ENCODE peak calls at places on chromosomes 5 and 9, in four cellular contexts. One of them, this sample, is unnamed.

GRCh38 chr9:114908104-114908621 is 22.2 kb downstream of the TNFSF8 start:
- DNase-seq in A549: peak
- DNase-seq in K562: no peak
- DNase-seq in H1: no peak
- DNase-seq in this sample: peak

GRCh38 chr5:133848306-133848924 is 120.0 kb downstream of the C5orf15 start:
- DNase-seq in A549: no peak
- DNase-seq in K562: no peak
- DNase-seq in H1: no peak
- DNase-seq in this sample: no peak

GRCh38 chr5:84393969-84394368 is 9.3 kb upstream of the EDIL3 start:
- DNase-seq in A549: peak
- DNase-seq in K562: no peak
- DNase-seq in H1: no peak
- DNase-seq in this sample: peak

GRCh38 chr5:111635946-111636315 is 121.1 kb downstream of the NREP start:
- DNase-seq in A549: no peak
- DNase-seq in K562: no peak
- DNase-seq in H1: no peak
- DNase-seq in this sample: peak

GRCh38 chr9:129342591-129342990 is 164.5 kb upstream of the IER5L start:
- DNase-seq in A549: no peak
- DNase-seq in K562: no peak
- DNase-seq in H1: no peak
- DNase-seq in this sample: no peak

GRCh38 chr9:117958726-117959125 is 254.5 kb downstream of the TLR4 start:
- DNase-seq in A549: no peak
- DNase-seq in K562: no peak
- DNase-seq in H1: no peak
- DNase-seq in this sample: no peak

GRCh38 chr9:86774101-86774500 is 173.2 kb downstream of the GAS1 start:
- DNase-seq in A549: no peak
- DNase-seq in K562: no peak
- DNase-seq in H1: no peak
- DNase-seq in this sample: no peak

GRCh38 chr5:67118050-67118620 is 78.5 kb downstream of the CD180 start:
- DNase-seq in A549: no peak
- DNase-seq in K562: peak
- DNase-seq in H1: no peak
- DNase-seq in this sample: no peak

GRCh38 chr5:37839441-37840035 is 303 bp downstream of the GDNF start:
- DNase-seq in A549: peak
- DNase-seq in K562: no peak
- DNase-seq in H1: peak
- DNase-seq in this sample: peak

GRCh38 chr9:11204521-11204920 is 591.7 kb upstream of the PTPRD start:
- DNase-seq in A549: no peak
- DNase-seq in K562: no peak
- DNase-seq in H1: no peak
- DNase-seq in this sample: no peak

GRCh38 chr9:124794902-124795491 is 18.1 kb downstream of the OLFML2A start:
- DNase-seq in A549: peak
- DNase-seq in K562: peak
- DNase-seq in H1: no peak
- DNase-seq in this sample: no peak

GRCh38 chr5:78647411-78647818 is 1.2 kb downstream of the LHFPL2 start:
- DNase-seq in A549: peak
- DNase-seq in K562: no peak
- DNase-seq in H1: no peak
- DNase-seq in this sample: peak

GRCh38 chr5:134590992-134591659 is 41.5 kb downstream of the SAR1B start:
- DNase-seq in A549: no peak
- DNase-seq in K562: no peak
- DNase-seq in H1: no peak
- DNase-seq in this sample: no peak

GRCh38 chr9:36151306-36152210 is 15.0 kb downstream of the GLIPR2 start:
- DNase-seq in A549: no peak
- DNase-seq in K562: no peak
- DNase-seq in H1: no peak
- DNase-seq in this sample: peak

GRCh38 chr5:61632064-61632463 is 300.0 kb downstream of the ZSWIM6 start:
- DNase-seq in A549: no peak
- DNase-seq in K562: no peak
- DNase-seq in H1: no peak
- DNase-seq in this sample: no peak

GRCh38 chr9:135591491-135592330 is 30.2 kb downstream of the PAEP start:
- DNase-seq in A549: no peak
- DNase-seq in K562: no peak
- DNase-seq in H1: peak
- DNase-seq in this sample: no peak

GRCh38 chr5:14268236-14268701 is 125.1 kb downstream of the TRIO start:
- DNase-seq in A549: peak
- DNase-seq in K562: peak
- DNase-seq in H1: no peak
- DNase-seq in this sample: peak

GRCh38 chr9:133137451-133138231 is 16.6 kb upstream of the RALGDS start:
- DNase-seq in A549: no peak
- DNase-seq in K562: peak
- DNase-seq in H1: no peak
- DNase-seq in this sample: no peak

GRCh38 chr9:134666801-134667200 is 25.2 kb downstream of the COL5A1 start:
- DNase-seq in A549: no peak
- DNase-seq in K562: no peak
- DNase-seq in H1: no peak
- DNase-seq in this sample: peak

GRCh38 chr9:11893331-11893730 is 799.9 kb upstream of the TYRP1 start:
- DNase-seq in A549: no peak
- DNase-seq in K562: no peak
- DNase-seq in H1: no peak
- DNase-seq in this sample: no peak

GRCh38 chr9:26260238-26260637 is 582.0 kb upstream of the TUSC1 start:
- DNase-seq in A549: peak
- DNase-seq in K562: no peak
- DNase-seq in H1: no peak
- DNase-seq in this sample: peak

GRCh38 chr5:93186031-93186682 is 394.9 kb downstream of the NR2F1-AS1 start:
- DNase-seq in A549: peak
- DNase-seq in K562: no peak
- DNase-seq in H1: no peak
- DNase-seq in this sample: peak

GRCh38 chr5:143479394-143479793 is 75.9 kb upstream of the NR3C1 start:
- DNase-seq in A549: peak
- DNase-seq in K562: no peak
- DNase-seq in H1: no peak
- DNase-seq in this sample: no peak

GRCh38 chr9:105043370-105043936 is 115.5 kb upstream of the ABCA1 start:
- DNase-seq in A549: no peak
- DNase-seq in K562: no peak
- DNase-seq in H1: no peak
- DNase-seq in this sample: no peak

GRCh38 chr5:127001621-127002296 is 28.6 kb downstream of the MARCHF3 start:
- DNase-seq in A549: peak
- DNase-seq in K562: no peak
- DNase-seq in H1: no peak
- DNase-seq in this sample: peak

GRCh38 chr5:180633283-180634177 is 15.9 kb downstream of the FLT4 start:
- DNase-seq in A549: no peak
- DNase-seq in K562: no peak
- DNase-seq in H1: no peak
- DNase-seq in this sample: no peak

GRCh38 chr9:27528278-27528885 is 1.2 kb downstream of the MOB3B start:
- DNase-seq in A549: no peak
- DNase-seq in K562: peak
- DNase-seq in H1: peak
- DNase-seq in this sample: peak

GRCh38 chr5:37704406-37704805 is 135.4 kb downstream of the GDNF start:
- DNase-seq in A549: no peak
- DNase-seq in K562: no peak
- DNase-seq in H1: no peak
- DNase-seq in this sample: no peak

GRCh38 chr5:178145965-178146820 is 7.5 kb downstream of the NHP2 start:
- DNase-seq in A549: peak
- DNase-seq in K562: peak
- DNase-seq in H1: peak
- DNase-seq in this sample: peak
- TF ChIP-seq MAFK in A549: no peak
- TF ChIP-seq MAFK in K562: no peak
- TF ChIP-seq MAFK in H1: no peak
- TF ChIP-seq MAFK in this sample: no peak

GRCh38 chr9:73155968-73156592 is 4.4 kb downstream of the ANXA1 start:
- DNase-seq in A549: no peak
- DNase-seq in K562: no peak
- DNase-seq in H1: no peak
- DNase-seq in this sample: no peak

GRCh38 chr9:73156593-73157187 is 5.0 kb downstream of the ANXA1 start:
- DNase-seq in A549: no peak
- DNase-seq in K562: no peak
- DNase-seq in H1: no peak
- DNase-seq in this sample: no peak

GRCh38 chr9:73158723-73159122 is 7.1 kb downstream of the ANXA1 start:
- DNase-seq in A549: no peak
- DNase-seq in K562: no peak
- DNase-seq in H1: no peak
- DNase-seq in this sample: no peak

GRCh38 chr9:73155389-73155788 is 3.7 kb downstream of the ANXA1 start:
- DNase-seq in A549: no peak
- DNase-seq in K562: no peak
- DNase-seq in H1: no peak
- DNase-seq in this sample: no peak

DNA sequence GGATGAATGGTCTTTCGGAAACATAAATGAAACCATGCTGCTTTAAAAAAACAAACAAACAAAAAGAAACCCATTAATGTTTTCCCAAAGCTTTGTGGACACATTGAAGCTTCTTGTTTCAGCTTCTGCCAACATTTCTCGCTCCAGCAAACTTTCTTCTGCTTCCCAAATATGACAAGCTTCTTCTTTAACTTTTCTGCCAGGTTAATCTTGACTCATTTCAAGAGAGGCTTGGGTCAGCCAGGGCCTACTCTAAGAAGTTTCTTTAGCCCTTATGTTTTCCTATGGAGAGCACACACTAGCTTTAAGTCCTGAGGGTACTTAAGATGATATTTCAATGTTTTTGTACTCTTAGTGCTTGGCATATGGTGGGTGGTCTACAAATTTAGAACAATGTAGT is 6.1 kb downstream of the ANXA1 start:
- DNase-seq in A549: no peak
- DNase-seq in K562: no peak
- DNase-seq in H1: no peak
- DNase-seq in this sample: no peak
- TF ChIP-seq MAFK in A549: no peak
- TF ChIP-seq MAFK in K562: no peak
- TF ChIP-seq MAFK in H1: no peak
- TF ChIP-seq MAFK in this sample: no peak

DNA sequence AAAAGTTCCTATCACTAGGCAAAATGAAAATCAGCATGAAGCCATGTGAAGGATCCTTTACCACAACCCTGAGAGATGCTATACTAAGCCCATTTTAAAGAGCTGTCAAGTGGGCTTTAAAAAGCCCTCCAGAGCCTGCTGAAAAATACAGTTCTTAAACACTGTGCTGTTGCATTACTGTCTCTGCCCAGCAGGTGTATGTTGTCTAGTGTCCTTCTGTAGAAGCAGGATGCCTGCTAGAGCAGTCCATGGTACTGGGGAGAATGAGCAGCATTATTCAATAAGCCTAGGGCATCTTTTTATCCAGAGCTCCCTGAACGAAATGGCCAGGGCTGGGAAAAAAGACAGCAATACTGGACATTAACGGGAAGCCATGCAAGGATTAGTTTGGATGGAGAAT is 126.2 kb upstream of the PLCXD3 start:
- DNase-seq in A549: peak
- DNase-seq in K562: peak
- DNase-seq in H1: peak
- DNase-seq in this sample: peak
- TF ChIP-seq MAFK in A549: no peak
- TF ChIP-seq MAFK in K562: no peak
- TF ChIP-seq MAFK in H1: no peak
- TF ChIP-seq MAFK in this sample: no peak

GRCh38 chr9:96513622-96514021 is 63.7 kb downstream of the HABP4 start:
- DNase-seq in A549: no peak
- DNase-seq in K562: no peak
- DNase-seq in H1: no peak
- DNase-seq in this sample: peak

GRCh38 chr9:96514108-96514824 is 64.3 kb downstream of the HABP4 start:
- DNase-seq in A549: no peak
- DNase-seq in K562: no peak
- DNase-seq in H1: no peak
- DNase-seq in this sample: peak

GRCh38 chr9:96514825-96515218 is 64.9 kb downstream of the HABP4 start:
- DNase-seq in A549: no peak
- DNase-seq in K562: no peak
- DNase-seq in H1: no peak
- DNase-seq in this sample: no peak

GRCh38 chr9:96519095-96519494 is 69.1 kb downstream of the HABP4 start:
- DNase-seq in A549: no peak
- DNase-seq in K562: no peak
- DNase-seq in H1: no peak
- DNase-seq in this sample: no peak

DNA sequence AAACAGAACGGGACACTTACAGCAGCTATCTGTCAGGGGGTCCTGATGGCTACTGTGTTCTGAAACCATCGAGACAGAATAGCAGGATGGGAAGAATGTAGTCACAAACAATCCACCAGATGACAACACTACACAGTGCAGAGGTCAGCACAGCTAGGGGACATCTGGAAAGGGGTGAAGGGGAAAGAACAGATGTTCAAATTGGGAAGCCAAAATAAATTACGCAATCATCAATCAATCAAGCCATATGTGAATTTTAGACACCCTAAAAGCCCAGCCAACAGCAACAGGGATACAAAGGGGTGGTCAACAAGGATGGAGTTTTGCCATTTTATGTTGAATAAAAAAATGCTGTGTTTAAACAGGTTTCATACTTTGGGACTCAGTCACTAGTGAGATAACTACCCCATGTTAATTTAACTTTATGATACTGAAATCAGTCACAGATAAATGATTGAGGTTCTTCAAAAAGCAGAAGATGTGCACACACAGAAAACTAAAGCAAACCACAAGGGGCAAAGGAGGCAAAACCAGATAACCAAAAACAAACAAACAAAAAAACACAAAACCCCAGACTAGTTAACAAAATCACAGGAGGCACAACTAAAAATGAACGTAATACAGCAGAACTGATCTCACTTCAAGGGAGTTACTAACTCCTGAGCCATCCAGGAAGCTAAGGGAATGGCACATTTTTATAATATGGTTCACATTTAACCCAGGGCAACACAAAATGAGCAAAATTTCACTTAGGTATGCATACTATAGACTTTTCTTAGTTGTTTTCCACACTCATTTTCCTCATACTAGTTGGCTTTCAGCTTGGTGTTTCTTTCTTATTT is 65.9 kb downstream of the HABP4 start:
- DNase-seq in A549: no peak
- DNase-seq in K562: no peak
- DNase-seq in H1: no peak
- DNase-seq in this sample: peak
- TF ChIP-seq MAFK in A549: no peak
- TF ChIP-seq MAFK in K562: no peak
- TF ChIP-seq MAFK in H1: no peak
- TF ChIP-seq MAFK in this sample: no peak